ENCODE peak calls at places on chromosome 14, in five cellular contexts. One of them, this sample, is unnamed.

GRCh38 chr14:74018029-74018703 is 922 bp downstream of the ENTPD5 start:
- DNase-seq in ovary: no peak
- DNase-seq in lung microvascular endothelial cell: no peak
- DNase-seq in mesendoderm: no peak
- DNase-seq in posterior vena cava: no peak
- DNase-seq in this sample: no peak

GRCh38 chr14:69263771-69264170 is 3.8 kb downstream of the GALNT16 start:
- DNase-seq in lung microvascular endothelial cell: no peak
- DNase-seq in mesendoderm: no peak
- DNase-seq in posterior vena cava: peak
- DNase-seq in ovary: no peak
- DNase-seq in this sample: no peak

GRCh38 chr14:104143071-104143470 is 4.7 kb downstream of the KIF26A start:
- DNase-seq in lung microvascular endothelial cell: no peak
- DNase-seq in ovary: no peak
- DNase-seq in mesendoderm: no peak
- DNase-seq in posterior vena cava: peak
- DNase-seq in this sample: no peak

GRCh38 chr14:37591941-37592287 is 3.1 kb downstream of the FOXA1 start:
- DNase-seq in posterior vena cava: peak
- DNase-seq in lung microvascular endothelial cell: no peak
- DNase-seq in mesendoderm: peak
- DNase-seq in ovary: no peak
- DNase-seq in this sample: no peak

GRCh38 chr14:91980157-91980556 is 32.7 kb upstream of the FBLN5 start:
- DNase-seq in mesendoderm: no peak
- DNase-seq in ovary: no peak
- DNase-seq in posterior vena cava: no peak
- DNase-seq in lung microvascular endothelial cell: no peak
- DNase-seq in this sample: no peak

GRCh38 chr14:74582910-74583581 is 29.0 kb downstream of the LTBP2 start:
- DNase-seq in ovary: no peak
- DNase-seq in lung microvascular endothelial cell: peak
- DNase-seq in mesendoderm: no peak
- DNase-seq in posterior vena cava: peak
- DNase-seq in this sample: no peak

GRCh38 chr14:21133896-21134295 is 22.0 kb downstream of the OR5AU1 start:
- DNase-seq in mesendoderm: peak
- DNase-seq in posterior vena cava: no peak
- DNase-seq in ovary: no peak
- DNase-seq in lung microvascular endothelial cell: no peak
- DNase-seq in this sample: no peak

GRCh38 chr14:75800792-75801191 is 139.7 kb downstream of the TTLL5 start:
- DNase-seq in ovary: no peak
- DNase-seq in mesendoderm: peak
- DNase-seq in lung microvascular endothelial cell: no peak
- DNase-seq in posterior vena cava: no peak
- DNase-seq in this sample: no peak

GRCh38 chr14:104375551-104376201 is 203.9 kb upstream of the C14orf180 start:
- DNase-seq in lung microvascular endothelial cell: no peak
- DNase-seq in ovary: no peak
- DNase-seq in posterior vena cava: peak
- DNase-seq in mesendoderm: no peak
- DNase-seq in this sample: no peak

GRCh38 chr14:57943038-57943437 is 77.1 kb upstream of the SLC35F4 start:
- DNase-seq in mesendoderm: no peak
- DNase-seq in lung microvascular endothelial cell: no peak
- DNase-seq in posterior vena cava: no peak
- DNase-seq in ovary: no peak
- DNase-seq in this sample: no peak

GRCh38 chr14:102590667-102591099 is 1.8 kb upstream of the RCOR1 start:
- DNase-seq in lung microvascular endothelial cell: peak
- DNase-seq in posterior vena cava: no peak
- DNase-seq in mesendoderm: peak
- DNase-seq in ovary: peak
- DNase-seq in this sample: peak

GRCh38 chr14:81275995-81276698 is 55.4 kb upstream of the GTF2A1 start:
- DNase-seq in lung microvascular endothelial cell: no peak
- DNase-seq in posterior vena cava: no peak
- DNase-seq in mesendoderm: no peak
- DNase-seq in ovary: no peak
- DNase-seq in this sample: no peak

GRCh38 chr14:77041837-77042557 is 13.5 kb upstream of the IRF2BPL start:
- DNase-seq in posterior vena cava: no peak
- DNase-seq in ovary: peak
- DNase-seq in mesendoderm: no peak
- DNase-seq in lung microvascular endothelial cell: peak
- DNase-seq in this sample: peak

GRCh38 chr14:94964181-94964580 is 193.1 kb downstream of the DICER1 start:
- DNase-seq in mesendoderm: no peak
- DNase-seq in ovary: no peak
- DNase-seq in posterior vena cava: no peak
- DNase-seq in lung microvascular endothelial cell: no peak
- DNase-seq in this sample: no peak

GRCh38 chr14:57898837-57899572 is 33.1 kb upstream of the SLC35F4 start:
- DNase-seq in posterior vena cava: no peak
- DNase-seq in mesendoderm: no peak
- DNase-seq in ovary: no peak
- DNase-seq in lung microvascular endothelial cell: no peak
- DNase-seq in this sample: no peak

GRCh38 chr14:65229431-65230286 is 127.3 kb upstream of the MAX start:
- DNase-seq in ovary: peak
- DNase-seq in mesendoderm: peak
- DNase-seq in posterior vena cava: no peak
- DNase-seq in lung microvascular endothelial cell: peak
- DNase-seq in this sample: peak

GRCh38 chr14:56309198-56309597 is 191.0 kb downstream of the PELI2 start:
- DNase-seq in ovary: no peak
- DNase-seq in mesendoderm: no peak
- DNase-seq in lung microvascular endothelial cell: no peak
- DNase-seq in posterior vena cava: no peak
- DNase-seq in this sample: no peak

GRCh38 chr14:42353315-42353714 is 746.6 kb downstream of the LRFN5 start:
- DNase-seq in mesendoderm: no peak
- DNase-seq in ovary: no peak
- DNase-seq in posterior vena cava: no peak
- DNase-seq in lung microvascular endothelial cell: no peak
- DNase-seq in this sample: no peak

GRCh38 chr14:59137256-59137655 is 51.2 kb upstream of the DAAM1 start:
- DNase-seq in lung microvascular endothelial cell: no peak
- DNase-seq in posterior vena cava: no peak
- DNase-seq in mesendoderm: no peak
- DNase-seq in ovary: no peak
- DNase-seq in this sample: no peak

GRCh38 chr14:93301821-93302447 is 30.9 kb downstream of the BTBD7 start:
- DNase-seq in lung microvascular endothelial cell: no peak
- DNase-seq in mesendoderm: peak
- DNase-seq in ovary: no peak
- DNase-seq in posterior vena cava: no peak
- DNase-seq in this sample: no peak

GRCh38 chr14:54331516-54331915 is 65.3 kb upstream of the CDKN3 start:
- DNase-seq in ovary: no peak
- DNase-seq in mesendoderm: no peak
- DNase-seq in posterior vena cava: no peak
- DNase-seq in lung microvascular endothelial cell: no peak
- DNase-seq in this sample: no peak

GRCh38 chr14:50040401-50040775 is 76.0 kb downstream of the VCPKMT start:
- DNase-seq in lung microvascular endothelial cell: peak
- DNase-seq in mesendoderm: peak
- DNase-seq in posterior vena cava: no peak
- DNase-seq in ovary: no peak
- DNase-seq in this sample: no peak

This sample was measured in uterus.